ENCODE peak calls at places on chromosomes 12 and 14, in eight cellular contexts. W is sigmoid colon; H is CD4-positive, alpha-beta memory T cell; R is tibial nerve; P is PC-3; G is Peyer's patch; K is thoracic aorta; U is aorta. M is an unnamed sample. For H3K9me3 and H3K4me1, the result is how much of the 10 kb centered on the place peaks cover.

GRCh38 chr12:4939418-4940023 is 29.8 kb downstream of the KCNA1 start:
- DNase-seq in W (no peak), H (no peak), R (no peak), P (no peak), G (no peak), K (no peak), U (no peak), M (no peak)

GRCh38 chr14:70398280-70398679 is 18.6 kb downstream of the SYNJ2BP start:
- DNase-seq in W (no peak), H (no peak), R (no peak), P (no peak), G (no peak), K (no peak), U (no peak), M (no peak)

GRCh38 chr12:2919249-2919648 is 28.6 kb downstream of the TULP3 start:
- DNase-seq in W (no peak), H (no peak), R (no peak), P (no peak), G (no peak), K (no peak), U (no peak), M (no peak)

GRCh38 chr14:90676859-90677258 is 139.4 kb downstream of the TTC7B start:
- DNase-seq in W (peak), H (no peak), R (no peak), P (no peak), G (no peak), K (no peak), U (no peak), M (no peak)

GRCh38 chr12:70074510-70074909 is 168.7 kb upstream of the CNOT2 start:
- DNase-seq in W (no peak), H (no peak), R (no peak), P (peak), G (no peak), K (no peak), U (no peak), M (no peak)

GRCh38 chr12:132229423-132229760 is 85.1 kb downstream of the NOC4L start:
- DNase-seq in W (peak), H (no peak), R (no peak), P (no peak), G (no peak), K (no peak), U (peak), M (no peak)

GRCh38 chr14:89721330-89721729 is 233.2 kb downstream of the EFCAB11 start:
- DNase-seq in W (no peak), H (no peak), R (no peak), P (no peak), G (no peak), K (no peak), U (no peak), M (no peak)

GRCh38 chr14:74906923-74907620 is 16.0 kb downstream of the RPS6KL1 start:
- DNase-seq in W (no peak), H (no peak), R (no peak), P (no peak), G (no peak), K (no peak), U (no peak), M (no peak)

GRCh38 chr14:101581806-101582205 is 20.5 kb downstream of the DIO3 start:
- DNase-seq in W (no peak), H (no peak), R (no peak), P (no peak), G (no peak), K (no peak), U (no peak), M (no peak)

GRCh38 chr12:91139981-91140659 is 28.8 kb upstream of the LUM start:
- DNase-seq in W (no peak), H (no peak), R (no peak), P (peak), G (no peak), K (no peak), U (no peak), M (peak)

GRCh38 chr14:83473416-83473815 is 1939.8 kb upstream of the SEL1L start:
- DNase-seq in W (no peak), H (no peak), R (no peak), P (no peak), G (no peak), K (no peak), U (no peak), M (peak)

GRCh38 chr12:27614386-27614785 is 81.9 kb upstream of the REP15 start:
- DNase-seq in W (no peak), H (no peak), R (no peak), P (no peak), G (no peak), K (no peak), U (no peak), M (no peak)

GRCh38 chr12:93960521-93960920 is 187.9 kb upstream of the PLXNC1 start:
- DNase-seq in W (no peak), H (no peak), R (no peak), P (no peak), G (no peak), K (no peak), U (no peak), M (no peak)

DNA sequence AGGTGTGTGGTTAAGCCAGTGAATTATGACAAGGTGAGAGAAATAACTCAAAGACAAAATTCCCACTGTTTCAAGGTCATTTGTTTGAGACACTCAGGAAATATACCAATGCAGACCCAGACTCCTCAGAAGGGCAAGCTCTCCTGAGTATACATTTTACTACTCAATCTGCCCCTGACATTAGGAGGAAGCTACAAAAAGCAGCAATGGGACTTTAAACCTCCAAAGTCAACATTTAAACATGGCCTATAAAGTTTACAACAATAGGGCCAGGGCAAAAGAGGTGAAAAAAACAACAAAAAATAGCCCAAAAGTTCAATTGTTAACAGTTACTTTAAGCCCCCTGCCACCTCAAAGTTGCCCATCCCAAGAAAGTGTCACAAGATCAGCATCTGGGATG is 19.5 kb upstream of the PEX5 start:
- DNase-seq in W (no peak), H (no peak), R (no peak), P (no peak), G (no peak), K (no peak), U (no peak), M (no peak)
- H3K9me3 ChIP-seq in W (under half), H (under half), R (under half), P (under half), G (under half), K (under half), U (under half), M (under half)

GRCh38 chr12:65720136-65720535 is 104.1 kb upstream of the HMGA2 start:
- DNase-seq in W (no peak), H (no peak), R (no peak), P (no peak), G (no peak), K (no peak), U (no peak), M (peak)
- H3K27ac ChIP-seq in W (no peak), H (no peak), R (no peak), P (no peak), G (no peak), K (no peak), U (no peak), M (no peak)

DNA sequence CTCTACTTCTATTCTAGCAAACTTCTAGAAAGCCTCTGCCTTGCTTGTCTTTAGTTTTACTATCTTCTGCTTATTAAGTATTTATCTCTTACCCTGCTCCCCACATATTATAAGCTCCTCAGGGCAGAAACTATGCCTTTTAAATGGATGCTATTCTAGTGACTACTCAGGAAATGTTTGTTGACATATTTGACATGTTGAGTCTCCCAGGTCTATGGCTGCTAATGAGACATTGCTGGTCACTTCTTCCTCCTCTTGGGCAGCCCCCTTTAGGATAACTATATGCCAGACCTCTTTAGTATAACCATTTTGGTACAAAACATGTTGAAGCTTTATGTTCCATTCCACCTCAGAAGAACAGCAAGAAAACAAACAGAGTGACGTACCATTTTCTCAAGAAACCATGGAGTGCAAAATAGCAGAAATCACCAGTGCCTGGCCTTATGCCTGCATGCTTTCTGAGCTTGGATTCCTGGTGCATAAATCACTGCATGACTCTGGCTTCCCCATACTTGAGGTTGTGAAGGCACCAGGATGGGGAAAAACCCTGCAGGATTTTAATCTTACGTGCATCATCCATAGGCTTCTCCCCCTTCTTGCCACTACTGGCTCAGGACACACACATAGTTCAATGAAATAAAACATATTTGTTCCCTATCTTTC is 202.6 kb downstream of the TMX1 start:
- DNase-seq in W (no peak), H (no peak), R (no peak), P (peak), G (no peak), K (no peak), U (peak), M (peak)
- H3K4me1 ChIP-seq in W (under half), H (under half), R (under half), P (under half), G (under half), K (under half), U (under half), M (under half)

GRCh38 chr12:130577348-130577747 is 138.8 kb downstream of the RIMBP2 start:
- DNase-seq in W (no peak), H (no peak), R (no peak), P (no peak), G (no peak), K (no peak), U (no peak), M (no peak)
- H3K9me3 ChIP-seq in W (under half), H (under half), R (under half), P (under half), G (under half), K (under half), U (under half), M (under half)

GRCh38 chr12:47864646-47865235 is 40.1 kb downstream of the VDR start:
- DNase-seq in W (no peak), H (no peak), R (no peak), P (no peak), G (no peak), K (no peak), U (no peak), M (no peak)

GRCh38 chr12:47868041-47868440 is 36.8 kb downstream of the VDR start:
- DNase-seq in W (no peak), H (no peak), R (no peak), P (no peak), G (no peak), K (no peak), U (peak), M (no peak)

GRCh38 chr12:47870175-47870781 is 34.5 kb downstream of the VDR start:
- DNase-seq in W (peak), H (no peak), R (peak), P (peak), G (peak), K (peak), U (peak), M (peak)

GRCh38 chr12:47867496-47867941 is 37.3 kb downstream of the VDR start:
- DNase-seq in W (no peak), H (no peak), R (no peak), P (peak), G (no peak), K (no peak), U (peak), M (peak)

GRCh38 chr12:47868552-47869031 is 36.2 kb downstream of the VDR start:
- DNase-seq in W (no peak), H (no peak), R (no peak), P (no peak), G (no peak), K (no peak), U (no peak), M (no peak)
- H3K27ac ChIP-seq in W (no peak), H (no peak), R (no peak), P (no peak), G (no peak), K (no peak), U (no peak), M (no peak)

DNA sequence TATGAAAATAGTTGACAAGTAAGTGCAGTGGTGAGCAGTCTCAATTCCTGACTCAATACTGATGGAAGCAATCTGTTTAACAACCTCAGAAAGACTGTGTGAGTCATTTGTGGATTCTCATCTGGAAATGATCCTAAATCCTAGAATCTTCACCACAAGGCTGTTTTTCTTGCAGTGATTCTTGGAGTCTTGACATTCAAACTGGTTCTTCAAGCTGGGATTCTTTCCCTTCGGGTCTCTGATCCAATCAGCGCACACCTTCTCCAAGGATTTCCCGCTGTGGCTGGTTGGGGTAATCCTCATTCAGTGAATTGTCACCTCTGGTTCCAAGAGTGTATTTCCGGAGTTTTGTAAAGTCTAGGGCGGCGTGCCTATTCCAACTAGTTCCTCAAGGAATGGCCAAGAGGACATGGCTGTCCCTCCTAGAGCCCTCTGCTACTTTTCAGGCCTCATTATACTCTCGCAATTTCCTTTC is 37.7 kb upstream of the FOXJ2 start:
- DNase-seq in W (no peak), H (no peak), R (no peak), P (peak), G (no peak), K (no peak), U (no peak), M (no peak)
- H3K4me1 ChIP-seq in W (under half), H (under half), R (under half), P (under half), G (under half), K (under half), U (under half), M (under half)